ENCODE peak calls at places on chromosomes 5 and 9, in seven cellular contexts. T is breast epithelium; M is neural progenitor cell; R is CD4-positive, CD25-positive, alpha-beta regulatory T cell; Z is neuronal stem cell; L is upper lobe of right lung; I is right cardiac atrium. G is an unnamed sample.

GRCh38 chr9:105116047-105116868 is 128.2 kb upstream of the SLC44A1 start:
- DNase-seq in T (no peak), M (peak; percentile 59), R (no peak), Z (peak; percentile 18), L (no peak), I (no peak), G (no peak)

GRCh38 chr9:89464991-89465390 is 32.9 kb downstream of the SEMA4D start:
- DNase-seq in T (no peak), M (no peak), R (no peak), Z (no peak), L (peak; percentile 17), I (no peak), G (no peak)

GRCh38 chr5:171571663-171572062 is 152.2 kb downstream of the FGF18 start:
- DNase-seq in T (no peak), M (no peak), R (no peak), Z (no peak), L (no peak), I (no peak), G (no peak)

GRCh38 chr9:134356496-134357470 is 30.5 kb downstream of the RXRA start:
- DNase-seq in T (peak; percentile 87), M (no peak), R (no peak), Z (no peak), L (peak; percentile 89), I (no peak), G (no peak)

GRCh38 chr9:69771775-69772418 is 12.1 kb upstream of the PTAR1 start:
- DNase-seq in T (no peak), M (no peak), R (no peak), Z (no peak), L (no peak), I (no peak), G (no peak)

GRCh38 chr9:131696163-131696439 is 43.8 kb downstream of the RAPGEF1 start:
- DNase-seq in T (no peak), M (no peak), R (no peak), Z (no peak), L (no peak), I (no peak), G (no peak)

GRCh38 chr5:57718155-57718554 is 235.5 kb upstream of the ACTBL2 start:
- DNase-seq in T (no peak), M (no peak), R (no peak), Z (no peak), L (no peak), I (no peak), G (no peak)

GRCh38 chr5:16508730-16509531 is 43.3 kb upstream of the ZNF622 start:
- DNase-seq in T (peak; percentile 57), M (peak; percentile 31), R (no peak), Z (no peak), L (peak; percentile 78), I (peak; percentile 64), G (no peak)

GRCh38 chr9:87812375-87813118 is 70.1 kb upstream of the SPATA31E1 start:
- DNase-seq in T (no peak), M (peak; percentile 55), R (no peak), Z (no peak), L (no peak), I (no peak), G (no peak)

GRCh38 chr5:61575103-61575502 is 243.0 kb downstream of the ZSWIM6 start:
- DNase-seq in T (no peak), M (peak; percentile 34), R (no peak), Z (peak; percentile 4), L (no peak), I (no peak), G (no peak)

GRCh38 chr5:78782728-78783127 is 134.2 kb upstream of the LHFPL2 start:
- DNase-seq in T (no peak), M (no peak), R (no peak), Z (no peak), L (no peak), I (no peak), G (no peak)

GRCh38 chr5:170182461-170182860 is 50.3 kb upstream of the C5orf58 start:
- DNase-seq in T (no peak), M (peak; percentile 34), R (no peak), Z (no peak), L (no peak), I (no peak), G (no peak)

GRCh38 chr9:7130421-7130820 is 372.6 kb downstream of the KDM4C start:
- DNase-seq in T (no peak), M (no peak), R (no peak), Z (no peak), L (no peak), I (no peak), G (no peak)

GRCh38 chr9:19940808-19941207 is 152.0 kb upstream of the SLC24A2 start:
- DNase-seq in T (no peak), M (no peak), R (no peak), Z (no peak), L (no peak), I (no peak), G (no peak)

GRCh38 chr5:29175774-29176173 is 2017.7 kb upstream of the CDH6 start:
- DNase-seq in T (no peak), M (no peak), R (no peak), Z (no peak), L (no peak), I (no peak), G (no peak)

GRCh38 chr5:157820593-157821252 is 38.2 kb downstream of the CLINT1 start:
- DNase-seq in T (no peak), M (peak; percentile 74), R (peak; percentile 29), Z (peak; percentile 26), L (no peak), I (no peak), G (no peak)

GRCh38 chr9:94139672-94140417 is 55.6 kb downstream of the PTPDC1 start:
- DNase-seq in T (peak; percentile 82), M (no peak), R (no peak), Z (no peak), L (peak; percentile 80), I (peak; percentile 91), G (no peak)

GRCh38 chr5:137498301-137498735 is 808 bp downstream of the SPOCK1 start:
- DNase-seq in T (no peak), M (peak; percentile 69), R (no peak), Z (peak; percentile 12), L (peak; percentile 63), I (peak; percentile 33), G (no peak)

GRCh38 chr5:35476046-35476445 is 141.6 kb upstream of the SPEF2 start:
- DNase-seq in T (no peak), M (no peak), R (no peak), Z (no peak), L (no peak), I (no peak), G (no peak)

GRCh38 chr5:137440800-137441199 is 58.3 kb downstream of the SPOCK1 start:
- DNase-seq in T (no peak), M (no peak), R (no peak), Z (no peak), L (no peak), I (no peak), G (no peak)

GRCh38 chr9:124220551-124221451 is 36.9 kb upstream of the NEK6 start:
- DNase-seq in T (peak; percentile 49), M (no peak), R (no peak), Z (no peak), L (peak; percentile 59), I (no peak), G (no peak)

GRCh38 chr9:80875947-80876346 is 813.4 kb downstream of the TLE1 start:
- DNase-seq in T (no peak), M (no peak), R (no peak), Z (no peak), L (no peak), I (no peak), G (no peak)

GRCh38 chr5:107673368-107674136 is 2.8 kb upstream of the EFNA5 start:
- DNase-seq in T (peak; percentile 81), M (peak; percentile 95), R (peak; percentile 32), Z (peak; percentile 82), L (peak; percentile 91), I (peak; percentile 87), G (peak; percentile 23)

GRCh38 chr5:145347026-145347616 is 488.0 kb downstream of the PRELID2 start:
- DNase-seq in T (no peak), M (peak; percentile 62), R (no peak), Z (peak; percentile 42), L (no peak), I (no peak), G (no peak)

GRCh38 chr5:150398432-150399157 is 14.1 kb downstream of the CD74 start:
- DNase-seq in T (no peak), M (no peak), R (peak; percentile 26), Z (no peak), L (no peak), I (no peak), G (no peak)

GRCh38 chr5:2378108-2378507 is 373.4 kb downstream of the IRX2 start:
- DNase-seq in T (no peak), M (no peak), R (no peak), Z (no peak), L (no peak), I (no peak), G (no peak)

GRCh38 chr5:179668404-179668803 is 12.4 kb downstream of the CBY3 start:
- DNase-seq in T (no peak), M (peak; percentile 87), R (peak; percentile 24), Z (peak; percentile 50), L (no peak), I (peak; percentile 24), G (peak; percentile 23)

GRCh38 chr9:5629312-5630037 is 568 bp downstream of the RIC1 start:
- DNase-seq in T (peak; percentile 53), M (peak; percentile 66), R (peak; percentile 23), Z (peak; percentile 17), L (peak; percentile 84), I (peak; percentile 62), G (peak; percentile 14)

GRCh38 chr9:131330814-131331600 is 41.5 kb downstream of the PLPP7 start:
- DNase-seq in T (no peak), M (peak; percentile 92), R (no peak), Z (peak; percentile 63), L (peak; percentile 28), I (peak; percentile 66), G (no peak)

GRCh38 chr5:67910599-67910998 is 305.0 kb upstream of the PIK3R1 start:
- DNase-seq in T (no peak), M (no peak), R (no peak), Z (no peak), L (no peak), I (no peak), G (no peak)
- H3K4me1 ChIP-seq in T (no peaks in the 10 kb centered on the region), M (peaks cover 4% of the 10 kb centered on the region), R (no peaks in the 10 kb centered on the region), Z (peaks cover 2% of the 10 kb centered on the region), L (no peaks in the 10 kb centered on the region), I (peaks cover 2% of the 10 kb centered on the region), G (no peaks in the 10 kb centered on the region)

GRCh38 chr5:178417391-178417811 is 172.8 kb downstream of the COL23A1 start:
- DNase-seq in T (no peak), M (no peak), R (no peak), Z (no peak), L (no peak), I (no peak), G (no peak)
- H3K9me3 ChIP-seq in T (no peaks in the 10 kb centered on the region), M (no peaks in the 10 kb centered on the region), R (no peaks in the 10 kb centered on the region), Z (no peaks in the 10 kb centered on the region), L (no peaks in the 10 kb centered on the region), I (no peaks in the 10 kb centered on the region), G (no peaks in the 10 kb centered on the region)

DNA sequence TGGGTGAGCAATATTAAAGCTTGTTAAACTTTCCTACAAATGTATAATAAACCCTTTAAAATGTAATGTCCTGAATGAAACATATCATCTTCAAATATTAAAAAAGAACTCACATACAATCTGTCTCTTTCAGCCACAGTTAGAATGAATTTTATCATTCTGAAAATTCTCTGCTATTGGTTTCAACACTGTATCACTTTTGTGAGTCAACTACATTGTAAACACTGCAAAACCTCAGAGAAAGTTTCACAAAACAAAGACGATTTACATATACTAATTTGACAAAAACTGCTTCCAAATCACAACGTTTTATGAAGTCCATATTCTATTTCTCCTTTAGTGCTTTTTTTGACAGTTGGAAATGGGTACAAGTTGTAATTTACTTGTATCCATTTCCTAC is 1032.0 kb upstream of the DMAC1 start:
- DNase-seq in T (no peak), M (no peak), R (no peak), Z (no peak), L (no peak), I (no peak), G (no peak)
- H3K27ac ChIP-seq in T (no peak overlapping the region), M (no peak overlapping the region), R (no peak overlapping the region), Z (no peak overlapping the region), L (no peak overlapping the region), I (no peak overlapping the region), G (no peak overlapping the region)

GRCh38 chr9:35683323-35683722 is 6.4 kb downstream of the TPM2 start:
- DNase-seq in T (no peak), M (no peak), R (no peak), Z (no peak), L (no peak), I (no peak), G (no peak)
- H3K4me1 ChIP-seq in T (no peaks in the 10 kb centered on the region), M (peaks cover 3% of the 10 kb centered on the region), R (no peaks in the 10 kb centered on the region), Z (peaks cover 22% of the 10 kb centered on the region), L (no peaks in the 10 kb centered on the region), I (peaks cover 2% of the 10 kb centered on the region), G (no peaks in the 10 kb centered on the region)

G was measured in effector memory CD4-positive, alpha-beta T cell.